ENCODE peak calls at places on chromosome 12, in ten cellular contexts. N, R, H, U, K, A, G, X, Q and B are unnamed samples.

GRCh38 chr12:110279976-110280783 is 867 bp upstream of the ATP2A2 start:
- DNase-seq in H (peak), U (peak), K (peak), Q (no peak), N (no peak), A (peak), X (no peak), R (peak), G (no peak), B (peak)

GRCh38 chr12:75656650-75657049 is 145.2 kb upstream of the KRR1 start:
- DNase-seq in A (no peak), R (peak), H (no peak), U (no peak), K (peak), G (no peak), N (no peak), Q (no peak), X (peak), B (no peak)

GRCh38 chr12:2057041-2057792 is 4.4 kb downstream of the CACNA1C start:
- DNase-seq in X (peak), K (peak), A (peak), U (peak), H (peak), G (no peak), R (peak), Q (peak), N (no peak), B (peak)

GRCh38 chr12:89225401-89225800 is 126.9 kb downstream of the DUSP6 start:
- DNase-seq in X (peak), N (no peak), U (peak), K (peak), A (no peak), H (peak), G (no peak), Q (no peak), R (peak), B (no peak)

GRCh38 chr12:49750027-49750977 is 8.9 kb downstream of the TMBIM6 start:
- DNase-seq in K (peak), X (peak), N (peak), G (no peak), A (no peak), U (no peak), R (peak), H (no peak), Q (no peak), B (no peak)

GRCh38 chr12:104064842-104065441 is 611 bp downstream of the HCFC2 start:
- DNase-seq in A (no peak), K (no peak), U (no peak), G (peak), H (peak), X (no peak), Q (no peak), R (peak), N (no peak), B (no peak)

GRCh38 chr12:107917912-107918800 is 143.7 kb downstream of the ASCL4 start:
- DNase-seq in N (no peak), K (peak), G (peak), Q (no peak), X (peak), U (no peak), A (no peak), H (no peak), R (peak), B (no peak)

GRCh38 chr12:24921251-24922038 is 27.5 kb downstream of the BCAT1 start:
- DNase-seq in U (no peak), K (peak), G (no peak), N (no peak), Q (no peak), H (no peak), A (no peak), R (no peak), X (no peak), B (no peak)

GRCh38 chr12:125528300-125528699 is 463.1 kb downstream of the AACS start:
- DNase-seq in Q (no peak), X (no peak), H (no peak), N (no peak), R (no peak), K (no peak), G (no peak), A (no peak), U (no peak), B (no peak)

GRCh38 chr12:26629864-26630263 is 203.1 kb downstream of the ITPR2 start:
- DNase-seq in N (no peak), K (peak), X (no peak), H (no peak), R (peak), U (no peak), A (no peak), G (no peak), Q (no peak), B (no peak)

GRCh38 chr12:123050913-123051312 is 70.4 kb downstream of the ARL6IP4 start:
- DNase-seq in X (no peak), A (no peak), K (no peak), R (no peak), U (no peak), N (no peak), G (no peak), H (no peak), Q (no peak), B (no peak)

GRCh38 chr12:90027889-90028570 is 319.4 kb upstream of the ATP2B1 start:
- DNase-seq in G (no peak), N (no peak), R (no peak), X (no peak), Q (no peak), H (no peak), K (no peak), A (no peak), U (no peak), B (no peak)

GRCh38 chr12:91219511-91219910 is 36.9 kb upstream of the DCN start:
- DNase-seq in K (peak), R (no peak), U (no peak), Q (no peak), H (no peak), G (no peak), X (no peak), N (no peak), A (no peak), B (no peak)

GRCh38 chr12:68446896-68447806 is 115.0 kb upstream of the MDM1 start:
- DNase-seq in A (no peak), X (no peak), K (no peak), G (no peak), U (no peak), N (no peak), H (no peak), R (no peak), Q (no peak), B (no peak)

GRCh38 chr12:4978737-4979136 is 64.9 kb upstream of the KCNA5 start:
- DNase-seq in H (no peak), U (no peak), N (no peak), R (no peak), A (no peak), G (no peak), X (no peak), K (no peak), Q (no peak), B (no peak)

GRCh38 chr12:54631988-54632728 is 2.5 kb downstream of the LACRT start:
- DNase-seq in H (no peak), Q (no peak), A (no peak), X (no peak), K (no peak), R (no peak), G (no peak), U (no peak), N (no peak), B (peak)

GRCh38 chr12:105723066-105723465 is 392.6 kb downstream of the C12orf75 start:
- DNase-seq in A (no peak), N (no peak), G (no peak), Q (no peak), U (no peak), R (no peak), H (no peak), K (no peak), X (no peak), B (no peak)

GRCh38 chr12:43436597-43436996 is 115.4 kb downstream of the ADAMTS20 start:
- DNase-seq in K (no peak), Q (no peak), N (no peak), X (no peak), G (no peak), H (no peak), R (no peak), U (no peak), A (no peak), B (no peak)

GRCh38 chr12:38823743-38824142 is 81.6 kb downstream of the CPNE8 start:
- DNase-seq in R (no peak), U (no peak), X (no peak), N (no peak), H (no peak), A (no peak), G (no peak), K (no peak), Q (no peak), B (no peak)

GRCh38 chr12:12693111-12693671 is 2.8 kb downstream of the GPR19 start:
- DNase-seq in K (no peak), X (no peak), R (no peak), G (no peak), N (peak), U (no peak), Q (no peak), H (no peak), A (no peak), B (no peak)

GRCh38 chr12:12701457-12701856 is 5.5 kb upstream of the GPR19 start:
- DNase-seq in G (no peak), H (no peak), U (no peak), N (no peak), Q (no peak), K (no peak), R (no peak), A (no peak), X (no peak), B (no peak)

GRCh38 chr12:12700249-12700648 is 4.3 kb upstream of the GPR19 start:
- DNase-seq in N (no peak), H (no peak), G (no peak), Q (no peak), A (no peak), K (no peak), X (no peak), R (no peak), U (no peak), B (no peak)

GRCh38 chr12:12699345-12699744 is 3.4 kb upstream of the GPR19 start:
- DNase-seq in K (no peak), Q (no peak), X (no peak), R (no peak), N (no peak), A (no peak), H (no peak), U (no peak), G (no peak), B (no peak)

GRCh38 chr12:12696562-12697383 is 790 bp upstream of the GPR19 start:
- DNase-seq in G (peak), H (peak), R (peak), K (peak), X (peak), Q (peak), A (peak), N (peak), U (peak), B (peak)
- TF ChIP-seq POLR2A in G (peak), H (peak), R (peak), K (peak), X (peak), Q (peak), A (peak), N (peak), U (peak), B (no peak)

DNA sequence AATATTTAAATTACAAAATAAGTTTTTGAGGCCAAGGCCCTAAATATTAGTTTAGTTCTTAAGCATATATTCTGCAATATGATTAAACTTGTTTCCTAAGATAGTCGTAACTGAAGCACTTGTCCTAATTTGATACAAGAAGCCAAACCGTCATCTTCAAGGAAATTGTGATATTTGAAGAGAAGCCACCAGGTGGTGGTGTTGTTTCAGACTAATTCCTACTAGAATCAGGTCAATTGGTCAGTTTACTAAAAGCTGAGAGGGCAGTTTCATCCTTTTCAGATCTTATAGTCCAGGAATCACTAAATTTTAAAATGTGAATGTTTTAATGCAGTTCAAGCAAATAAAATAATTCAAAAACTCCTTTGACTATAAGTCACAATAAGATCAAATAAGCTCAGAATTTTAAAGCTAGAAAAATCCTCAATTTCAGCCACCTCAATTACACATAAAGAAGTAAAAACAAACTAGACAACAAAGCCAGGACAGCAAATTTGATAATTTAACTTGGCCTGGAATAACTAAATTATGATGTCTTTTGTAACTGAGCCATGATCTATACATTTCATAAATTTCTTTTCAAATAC is 7.1 kb upstream of the ARL1 start:
- DNase-seq in R (peak), A (no peak), K (peak), X (peak), H (peak), N (peak), Q (no peak), G (no peak), U (peak), B (no peak)
- TF ChIP-seq CTCF in R (peak), A (peak), K (peak), X (peak), H (peak), N (peak), Q (peak), G (peak), U (peak), B (peak)

DNA sequence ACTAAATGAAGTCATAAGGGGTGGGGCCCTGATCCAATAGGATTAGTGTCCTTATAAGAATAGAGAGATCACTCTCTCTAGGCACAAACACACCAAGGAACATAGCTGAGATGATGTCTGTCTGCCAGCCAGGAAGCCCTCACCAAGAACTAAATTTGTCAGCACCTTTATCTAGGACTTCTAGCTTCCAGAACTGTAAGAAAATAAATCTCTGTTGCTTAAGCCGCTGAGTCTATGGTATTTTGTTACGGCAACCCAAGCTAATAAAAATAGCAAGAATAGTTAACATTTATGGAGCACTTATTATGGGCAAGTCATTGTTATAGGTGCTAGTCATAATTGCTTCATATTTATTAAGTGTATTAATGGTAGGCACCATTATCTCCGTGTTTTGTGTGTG is 249.6 kb downstream of the MSRB3 start:
- DNase-seq in U (no peak), H (no peak), A (no peak), R (no peak), K (no peak), N (no peak), Q (no peak), X (no peak), G (no peak), B (no peak)
- TF ChIP-seq POLR2A in U (no peak), H (no peak), A (no peak), R (no peak), K (no peak), N (no peak), Q (no peak), X (no peak), G (no peak), B (no peak)

GRCh38 chr12:16387919-16388318 is 40.5 kb downstream of the MGST1 start:
- DNase-seq in H (no peak), Q (no peak), R (no peak), K (no peak), U (no peak), A (no peak), G (no peak), X (no peak), N (no peak), B (no peak)

GRCh38 chr12:16389594-16389993 is 42.1 kb downstream of the MGST1 start:
- DNase-seq in G (no peak), A (no peak), R (no peak), H (no peak), N (no peak), U (no peak), K (peak), X (no peak), Q (no peak), B (no peak)

GRCh38 chr12:16384732-16385131 is 37.3 kb downstream of the MGST1 start:
- DNase-seq in G (no peak), N (no peak), A (no peak), U (no peak), H (no peak), R (no peak), X (no peak), Q (no peak), K (no peak), B (no peak)

DNA sequence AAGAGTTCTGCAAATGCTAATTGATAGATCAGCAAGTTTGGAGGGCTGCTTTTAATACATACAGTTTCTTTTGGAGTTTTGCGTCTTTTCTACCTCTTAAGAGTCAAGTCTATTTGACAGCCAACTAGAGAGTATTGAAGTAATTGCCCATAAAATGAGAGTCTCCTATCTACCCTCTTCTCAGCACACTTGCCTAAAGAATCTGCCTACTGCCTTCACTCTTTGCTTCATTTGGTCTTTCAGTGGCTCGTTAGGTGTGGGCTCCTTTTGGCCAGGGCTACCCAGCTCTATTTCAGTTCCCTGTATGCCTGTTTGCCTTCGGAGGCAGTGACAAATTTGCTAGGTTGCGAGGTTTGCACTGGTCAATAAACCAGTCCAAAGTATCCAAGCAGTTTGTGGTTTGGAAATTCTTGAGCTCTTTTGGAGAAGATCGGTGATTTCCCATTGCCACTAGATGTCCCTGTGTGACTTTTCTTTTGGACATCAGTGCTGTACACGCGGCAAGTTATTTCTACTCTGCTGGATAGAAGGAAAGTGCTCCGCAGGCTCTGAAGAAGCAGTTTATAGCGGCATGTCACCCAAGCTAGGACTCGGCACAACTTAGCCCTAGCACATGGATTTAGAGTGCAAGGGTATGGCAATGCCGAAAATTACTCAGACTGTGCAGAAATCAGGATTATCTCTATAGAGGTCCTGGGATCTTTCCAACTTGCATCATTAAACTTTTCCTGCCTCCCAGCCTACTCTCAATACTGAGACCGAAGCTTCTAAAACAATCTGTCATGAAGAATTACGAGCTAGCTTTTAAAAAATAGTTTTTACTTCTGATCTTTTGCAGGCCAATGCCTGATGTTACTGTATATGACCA is 38.6 kb downstream of the MGST1 start:
- DNase-seq in Q (no peak), K (peak), X (no peak), N (peak), R (peak), U (peak), A (no peak), H (peak), G (no peak), B (peak)
- TF ChIP-seq CTCF in Q (no peak), K (peak), X (peak), N (peak), R (peak), U (peak), A (peak), H (peak), G (peak), B (no peak)

GRCh38 chr12:130870442-130871285 is 1.2 kb upstream of the RAN start:
- DNase-seq in A (peak), H (peak), U (peak), R (peak), N (peak), Q (peak), K (peak), X (peak), G (peak), B (peak)
- TF ChIP-seq POLR2A in A (no peak), H (no peak), U (no peak), R (peak), N (no peak), Q (no peak), K (no peak), X (no peak), G (no peak), B (no peak)

GRCh38 chr12:53465679-53466078 is 13.8 kb downstream of the PCBP2 start:
- DNase-seq in N (no peak), Q (no peak), R (no peak), X (no peak), K (no peak), A (no peak), U (no peak), G (no peak), H (no peak), B (no peak)
- TF ChIP-seq CTCF in N (no peak), Q (no peak), R (no peak), X (no peak), K (no peak), A (no peak), U (no peak), G (no peak), H (no peak), B (no peak)

DNA sequence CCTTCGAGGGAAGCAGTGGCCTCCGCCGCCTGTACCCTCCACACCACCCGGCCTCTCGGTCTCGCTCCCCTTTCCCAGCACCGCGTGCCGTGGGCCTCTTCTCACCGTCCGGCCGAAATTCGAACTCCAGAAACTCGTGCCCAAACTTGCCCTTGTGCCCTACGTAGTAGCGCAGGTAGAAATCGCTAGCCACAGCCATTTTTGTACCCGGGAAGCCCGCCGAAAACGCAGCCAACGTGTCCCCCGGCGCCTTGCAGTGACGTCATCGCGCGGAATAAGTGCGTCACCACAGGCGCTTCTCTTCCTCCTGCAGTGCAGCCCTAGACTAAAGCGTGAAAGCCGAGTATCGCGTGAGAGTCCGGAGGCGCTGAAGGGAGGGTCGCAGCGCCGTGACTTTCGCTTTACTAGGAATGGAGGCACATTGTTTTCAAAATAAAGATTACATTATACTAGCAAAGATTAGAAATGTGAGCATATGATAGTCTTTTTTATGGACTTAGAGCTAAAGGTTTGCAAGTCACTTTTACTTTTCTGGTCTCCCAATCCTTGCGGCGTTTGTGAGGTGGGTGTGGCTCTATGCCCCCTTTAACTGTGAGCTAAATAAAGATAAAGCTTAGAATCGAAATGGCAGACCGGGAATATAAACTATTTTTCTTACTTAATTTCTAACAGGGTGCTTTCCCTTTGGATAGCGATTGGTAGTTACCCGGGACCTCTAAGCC is at the start of gene MAGOHB:
- DNase-seq in A (peak), N (peak), X (peak), G (peak), U (peak), Q (peak), R (peak), H (peak), K (peak), B (peak)
- TF ChIP-seq POLR2A in A (peak), N (peak), X (peak), G (peak), U (peak), Q (peak), R (peak), H (peak), K (peak), B (no peak)